ENCODE peak calls at places on chromosomes 7 and 10, in five cellular contexts. One of them, this sample, is unnamed.

GRCh38 chr7:7576344-7576743 is 9.7 kb downstream of the MIOS start:
- DNase-seq in myocyte: no peak
- DNase-seq in GM03348: no peak
- DNase-seq in stimulated activated CD4-positive, alpha-beta T cell treated with anti-CD3 and anti-CD28 coated beads, Interleukin-1b, Interleukin-23, amount 100 ng/mL, for 4 hours: no peak
- DNase-seq in posterior cingulate gyrus: no peak
- DNase-seq in this sample: no peak

GRCh38 chr10:98609265-98609664 is 162.5 kb upstream of the HPS1 start:
- DNase-seq in myocyte: no peak
- DNase-seq in GM03348: no peak
- DNase-seq in stimulated activated CD4-positive, alpha-beta T cell treated with anti-CD3 and anti-CD28 coated beads, Interleukin-1b, Interleukin-23, amount 100 ng/mL, for 4 hours: no peak
- DNase-seq in posterior cingulate gyrus: no peak
- DNase-seq in this sample: no peak

GRCh38 chr7:44236333-44236728 is 35.6 kb downstream of the YKT6 start:
- DNase-seq in myocyte: no peak
- DNase-seq in GM03348: no peak
- DNase-seq in stimulated activated CD4-positive, alpha-beta T cell treated with anti-CD3 and anti-CD28 coated beads, Interleukin-1b, Interleukin-23, amount 100 ng/mL, for 4 hours: no peak
- DNase-seq in posterior cingulate gyrus: no peak
- DNase-seq in this sample: peak

GRCh38 chr10:63596924-63597323 is 75.7 kb downstream of the REEP3 start:
- DNase-seq in myocyte: no peak
- DNase-seq in GM03348: no peak
- DNase-seq in stimulated activated CD4-positive, alpha-beta T cell treated with anti-CD3 and anti-CD28 coated beads, Interleukin-1b, Interleukin-23, amount 100 ng/mL, for 4 hours: no peak
- DNase-seq in posterior cingulate gyrus: no peak
- DNase-seq in this sample: no peak

GRCh38 chr7:107614425-107614824 is 34.4 kb downstream of the BCAP29 start:
- DNase-seq in myocyte: peak
- DNase-seq in GM03348: peak
- DNase-seq in stimulated activated CD4-positive, alpha-beta T cell treated with anti-CD3 and anti-CD28 coated beads, Interleukin-1b, Interleukin-23, amount 100 ng/mL, for 4 hours: no peak
- DNase-seq in posterior cingulate gyrus: no peak
- DNase-seq in this sample: no peak

GRCh38 chr7:151088856-151089699 is 2.8 kb downstream of the AGAP3 start:
- DNase-seq in myocyte: peak
- DNase-seq in GM03348: peak
- DNase-seq in stimulated activated CD4-positive, alpha-beta T cell treated with anti-CD3 and anti-CD28 coated beads, Interleukin-1b, Interleukin-23, amount 100 ng/mL, for 4 hours: no peak
- DNase-seq in posterior cingulate gyrus: peak
- DNase-seq in this sample: peak

GRCh38 chr10:9244880-9245279 is 1190.4 kb downstream of the GATA3 start:
- DNase-seq in myocyte: no peak
- DNase-seq in GM03348: no peak
- DNase-seq in stimulated activated CD4-positive, alpha-beta T cell treated with anti-CD3 and anti-CD28 coated beads, Interleukin-1b, Interleukin-23, amount 100 ng/mL, for 4 hours: no peak
- DNase-seq in posterior cingulate gyrus: no peak
- DNase-seq in this sample: no peak

GRCh38 chr7:29430279-29430949 is 133.2 kb upstream of the PRR15 start:
- DNase-seq in myocyte: no peak
- DNase-seq in GM03348: no peak
- DNase-seq in stimulated activated CD4-positive, alpha-beta T cell treated with anti-CD3 and anti-CD28 coated beads, Interleukin-1b, Interleukin-23, amount 100 ng/mL, for 4 hours: no peak
- DNase-seq in posterior cingulate gyrus: no peak
- DNase-seq in this sample: no peak

GRCh38 chr7:30519122-30519521 is 14.5 kb upstream of the GGCT start:
- DNase-seq in myocyte: no peak
- DNase-seq in GM03348: no peak
- DNase-seq in stimulated activated CD4-positive, alpha-beta T cell treated with anti-CD3 and anti-CD28 coated beads, Interleukin-1b, Interleukin-23, amount 100 ng/mL, for 4 hours: no peak
- DNase-seq in posterior cingulate gyrus: no peak
- DNase-seq in this sample: no peak

GRCh38 chr7:87060288-87060537 is 759 bp upstream of the ELAPOR2 start:
- DNase-seq in myocyte: no peak
- DNase-seq in GM03348: no peak
- DNase-seq in stimulated activated CD4-positive, alpha-beta T cell treated with anti-CD3 and anti-CD28 coated beads, Interleukin-1b, Interleukin-23, amount 100 ng/mL, for 4 hours: no peak
- DNase-seq in posterior cingulate gyrus: no peak
- DNase-seq in this sample: no peak

GRCh38 chr7:24755541-24756416 is 1.5 kb downstream of the GSDME start:
- DNase-seq in myocyte: no peak
- DNase-seq in GM03348: no peak
- DNase-seq in stimulated activated CD4-positive, alpha-beta T cell treated with anti-CD3 and anti-CD28 coated beads, Interleukin-1b, Interleukin-23, amount 100 ng/mL, for 4 hours: no peak
- DNase-seq in posterior cingulate gyrus: no peak
- DNase-seq in this sample: peak

GRCh38 chr10:115082521-115082920 is 10.6 kb upstream of the ATRNL1 start:
- DNase-seq in myocyte: peak
- DNase-seq in GM03348: peak
- DNase-seq in stimulated activated CD4-positive, alpha-beta T cell treated with anti-CD3 and anti-CD28 coated beads, Interleukin-1b, Interleukin-23, amount 100 ng/mL, for 4 hours: no peak
- DNase-seq in posterior cingulate gyrus: no peak
- DNase-seq in this sample: peak

GRCh38 chr10:109027534-109028185 is 895.7 kb downstream of the XPNPEP1 start:
- DNase-seq in myocyte: peak
- DNase-seq in GM03348: peak
- DNase-seq in stimulated activated CD4-positive, alpha-beta T cell treated with anti-CD3 and anti-CD28 coated beads, Interleukin-1b, Interleukin-23, amount 100 ng/mL, for 4 hours: no peak
- DNase-seq in posterior cingulate gyrus: no peak
- DNase-seq in this sample: no peak

GRCh38 chr10:86851329-86852207 is 95.1 kb downstream of the BMPR1A start:
- DNase-seq in myocyte: peak
- DNase-seq in GM03348: peak
- DNase-seq in stimulated activated CD4-positive, alpha-beta T cell treated with anti-CD3 and anti-CD28 coated beads, Interleukin-1b, Interleukin-23, amount 100 ng/mL, for 4 hours: no peak
- DNase-seq in posterior cingulate gyrus: no peak
- DNase-seq in this sample: no peak

GRCh38 chr10:33537066-33537465 is 202.6 kb upstream of the NRP1 start:
- DNase-seq in myocyte: peak
- DNase-seq in GM03348: no peak
- DNase-seq in stimulated activated CD4-positive, alpha-beta T cell treated with anti-CD3 and anti-CD28 coated beads, Interleukin-1b, Interleukin-23, amount 100 ng/mL, for 4 hours: no peak
- DNase-seq in posterior cingulate gyrus: no peak
- DNase-seq in this sample: no peak

GRCh38 chr10:120607016-120607709 is 150.1 kb downstream of the PLPP4 start:
- DNase-seq in myocyte: peak
- DNase-seq in GM03348: peak
- DNase-seq in stimulated activated CD4-positive, alpha-beta T cell treated with anti-CD3 and anti-CD28 coated beads, Interleukin-1b, Interleukin-23, amount 100 ng/mL, for 4 hours: no peak
- DNase-seq in posterior cingulate gyrus: no peak
- DNase-seq in this sample: no peak

GRCh38 chr10:122749886-122750285 is 50.2 kb upstream of the C10orf120 start:
- DNase-seq in myocyte: no peak
- DNase-seq in GM03348: no peak
- DNase-seq in stimulated activated CD4-positive, alpha-beta T cell treated with anti-CD3 and anti-CD28 coated beads, Interleukin-1b, Interleukin-23, amount 100 ng/mL, for 4 hours: no peak
- DNase-seq in posterior cingulate gyrus: no peak
- DNase-seq in this sample: no peak

GRCh38 chr7:56175086-56175760 is 59.0 kb upstream of the NUPR2 start:
- DNase-seq in myocyte: no peak
- DNase-seq in GM03348: no peak
- DNase-seq in stimulated activated CD4-positive, alpha-beta T cell treated with anti-CD3 and anti-CD28 coated beads, Interleukin-1b, Interleukin-23, amount 100 ng/mL, for 4 hours: no peak
- DNase-seq in posterior cingulate gyrus: peak
- DNase-seq in this sample: no peak

GRCh38 chr10:33815776-33816175 is 481.3 kb upstream of the NRP1 start:
- DNase-seq in myocyte: no peak
- DNase-seq in GM03348: no peak
- DNase-seq in stimulated activated CD4-positive, alpha-beta T cell treated with anti-CD3 and anti-CD28 coated beads, Interleukin-1b, Interleukin-23, amount 100 ng/mL, for 4 hours: no peak
- DNase-seq in posterior cingulate gyrus: no peak
- DNase-seq in this sample: no peak

GRCh38 chr7:40369641-40370277 is 235.0 kb downstream of the SUGCT start:
- DNase-seq in myocyte: no peak
- DNase-seq in GM03348: no peak
- DNase-seq in stimulated activated CD4-positive, alpha-beta T cell treated with anti-CD3 and anti-CD28 coated beads, Interleukin-1b, Interleukin-23, amount 100 ng/mL, for 4 hours: no peak
- DNase-seq in posterior cingulate gyrus: no peak
- DNase-seq in this sample: no peak

GRCh38 chr10:5959581-5960069 is 17.7 kb downstream of the IL15RA start:
- DNase-seq in myocyte: no peak
- DNase-seq in GM03348: no peak
- DNase-seq in stimulated activated CD4-positive, alpha-beta T cell treated with anti-CD3 and anti-CD28 coated beads, Interleukin-1b, Interleukin-23, amount 100 ng/mL, for 4 hours: no peak
- DNase-seq in posterior cingulate gyrus: peak
- DNase-seq in this sample: no peak

GRCh38 chr7:111324228-111324627 is 233.3 kb downstream of the LRRN3 start:
- DNase-seq in myocyte: no peak
- DNase-seq in GM03348: no peak
- DNase-seq in stimulated activated CD4-positive, alpha-beta T cell treated with anti-CD3 and anti-CD28 coated beads, Interleukin-1b, Interleukin-23, amount 100 ng/mL, for 4 hours: no peak
- DNase-seq in posterior cingulate gyrus: no peak
- DNase-seq in this sample: no peak

GRCh38 chr7:30276203-30276900 is 8.0 kb upstream of the ZNRF2 start:
- DNase-seq in myocyte: peak
- DNase-seq in GM03348: peak
- DNase-seq in stimulated activated CD4-positive, alpha-beta T cell treated with anti-CD3 and anti-CD28 coated beads, Interleukin-1b, Interleukin-23, amount 100 ng/mL, for 4 hours: no peak
- DNase-seq in posterior cingulate gyrus: peak
- DNase-seq in this sample: peak

GRCh38 chr7:145850636-145851035 is 266.0 kb upstream of the CNTNAP2 start:
- DNase-seq in myocyte: no peak
- DNase-seq in GM03348: no peak
- DNase-seq in stimulated activated CD4-positive, alpha-beta T cell treated with anti-CD3 and anti-CD28 coated beads, Interleukin-1b, Interleukin-23, amount 100 ng/mL, for 4 hours: no peak
- DNase-seq in posterior cingulate gyrus: no peak
- DNase-seq in this sample: no peak

GRCh38 chr10:22317121-22317370 is 858 bp downstream of the COMMD3 start:
- DNase-seq in myocyte: no peak
- DNase-seq in GM03348: no peak
- DNase-seq in stimulated activated CD4-positive, alpha-beta T cell treated with anti-CD3 and anti-CD28 coated beads, Interleukin-1b, Interleukin-23, amount 100 ng/mL, for 4 hours: no peak
- DNase-seq in posterior cingulate gyrus: no peak
- DNase-seq in this sample: no peak

GRCh38 chr10:59099536-59099935 is 76.9 kb upstream of the PHYHIPL start:
- DNase-seq in myocyte: no peak
- DNase-seq in GM03348: peak
- DNase-seq in stimulated activated CD4-positive, alpha-beta T cell treated with anti-CD3 and anti-CD28 coated beads, Interleukin-1b, Interleukin-23, amount 100 ng/mL, for 4 hours: no peak
- DNase-seq in posterior cingulate gyrus: no peak
- DNase-seq in this sample: no peak

GRCh38 chr10:19961076-19961811 is 145.0 kb downstream of the PLXDC2 start:
- DNase-seq in myocyte: no peak
- DNase-seq in GM03348: no peak
- DNase-seq in stimulated activated CD4-positive, alpha-beta T cell treated with anti-CD3 and anti-CD28 coated beads, Interleukin-1b, Interleukin-23, amount 100 ng/mL, for 4 hours: no peak
- DNase-seq in posterior cingulate gyrus: no peak
- DNase-seq in this sample: no peak

GRCh38 chr10:116000151-116000550 is 272.9 kb downstream of the GFRA1 start:
- DNase-seq in myocyte: no peak
- DNase-seq in GM03348: no peak
- DNase-seq in stimulated activated CD4-positive, alpha-beta T cell treated with anti-CD3 and anti-CD28 coated beads, Interleukin-1b, Interleukin-23, amount 100 ng/mL, for 4 hours: no peak
- DNase-seq in posterior cingulate gyrus: no peak
- DNase-seq in this sample: no peak

GRCh38 chr10:106355450-106355849 is 809.1 kb downstream of the SORCS1 start:
- DNase-seq in myocyte: no peak
- DNase-seq in GM03348: no peak
- DNase-seq in stimulated activated CD4-positive, alpha-beta T cell treated with anti-CD3 and anti-CD28 coated beads, Interleukin-1b, Interleukin-23, amount 100 ng/mL, for 4 hours: no peak
- DNase-seq in posterior cingulate gyrus: no peak
- DNase-seq in this sample: no peak

GRCh38 chr7:108630002-108630401 is 60.3 kb downstream of the DNAJB9 start:
- DNase-seq in myocyte: peak
- DNase-seq in GM03348: no peak
- DNase-seq in stimulated activated CD4-positive, alpha-beta T cell treated with anti-CD3 and anti-CD28 coated beads, Interleukin-1b, Interleukin-23, amount 100 ng/mL, for 4 hours: no peak
- DNase-seq in posterior cingulate gyrus: peak
- DNase-seq in this sample: no peak

GRCh38 chr7:69256634-69257081 is 341.6 kb upstream of the AUTS2 start:
- DNase-seq in myocyte: no peak
- DNase-seq in GM03348: no peak
- DNase-seq in stimulated activated CD4-positive, alpha-beta T cell treated with anti-CD3 and anti-CD28 coated beads, Interleukin-1b, Interleukin-23, amount 100 ng/mL, for 4 hours: no peak
- DNase-seq in posterior cingulate gyrus: peak
- DNase-seq in this sample: no peak

GRCh38 chr7:23012797-23013714 is 874 bp downstream of the HYCC1 start:
- DNase-seq in myocyte: peak
- DNase-seq in GM03348: peak
- DNase-seq in stimulated activated CD4-positive, alpha-beta T cell treated with anti-CD3 and anti-CD28 coated beads, Interleukin-1b, Interleukin-23, amount 100 ng/mL, for 4 hours: no peak
- DNase-seq in posterior cingulate gyrus: peak
- DNase-seq in this sample: peak

GRCh38 chr10:98242823-98243222 is 25.2 kb downstream of the LOXL4 start:
- DNase-seq in myocyte: peak
- DNase-seq in GM03348: peak
- DNase-seq in stimulated activated CD4-positive, alpha-beta T cell treated with anti-CD3 and anti-CD28 coated beads, Interleukin-1b, Interleukin-23, amount 100 ng/mL, for 4 hours: no peak
- DNase-seq in posterior cingulate gyrus: no peak
- DNase-seq in this sample: peak

GRCh38 chr10:26703096-26703495 is 5.6 kb downstream of the PDSS1 start:
- DNase-seq in myocyte: no peak
- DNase-seq in GM03348: no peak
- DNase-seq in stimulated activated CD4-positive, alpha-beta T cell treated with anti-CD3 and anti-CD28 coated beads, Interleukin-1b, Interleukin-23, amount 100 ng/mL, for 4 hours: no peak
- DNase-seq in posterior cingulate gyrus: no peak
- DNase-seq in this sample: no peak

GRCh38 chr7:111108526-111108925 is 17.6 kb downstream of the LRRN3 start:
- DNase-seq in myocyte: no peak
- DNase-seq in GM03348: peak
- DNase-seq in stimulated activated CD4-positive, alpha-beta T cell treated with anti-CD3 and anti-CD28 coated beads, Interleukin-1b, Interleukin-23, amount 100 ng/mL, for 4 hours: no peak
- DNase-seq in posterior cingulate gyrus: no peak
- DNase-seq in this sample: no peak